ENCODE peak calls at places on chromosomes 11 and 22, in eight cellular contexts. One of them, this sample, is unnamed.

GRCh38 chr11:35907648-35908431 is 36.0 kb upstream of the LDLRAD3 start:
- DNase-seq in SJCRH30: no peak
- DNase-seq in CD8-positive, alpha-beta T cell: no peak
- DNase-seq in HS-5: no peak
- DNase-seq in amniotic epithelial cell: peak
- DNase-seq in stimulated activated CD4-positive, alpha-beta T cell treated with anti-CD3 and anti-CD28 coated beads, Interleukin-2, amount 100 ng/mL, for 48 hours: no peak
- DNase-seq in HFFc6: peak
- DNase-seq in RCC 7860: peak
- DNase-seq in this sample: no peak

GRCh38 chr22:27186643-27187042 is 529.3 kb downstream of the MIAT start:
- DNase-seq in SJCRH30: no peak
- DNase-seq in CD8-positive, alpha-beta T cell: no peak
- DNase-seq in HS-5: no peak
- DNase-seq in amniotic epithelial cell: no peak
- DNase-seq in stimulated activated CD4-positive, alpha-beta T cell treated with anti-CD3 and anti-CD28 coated beads, Interleukin-2, amount 100 ng/mL, for 48 hours: no peak
- DNase-seq in HFFc6: no peak
- DNase-seq in RCC 7860: no peak
- DNase-seq in this sample: no peak

GRCh38 chr11:101870510-101870909 is 44.3 kb upstream of the CEP126 start:
- DNase-seq in SJCRH30: no peak
- DNase-seq in CD8-positive, alpha-beta T cell: no peak
- DNase-seq in HS-5: peak
- DNase-seq in amniotic epithelial cell: peak
- DNase-seq in stimulated activated CD4-positive, alpha-beta T cell treated with anti-CD3 and anti-CD28 coated beads, Interleukin-2, amount 100 ng/mL, for 48 hours: no peak
- DNase-seq in HFFc6: peak
- DNase-seq in RCC 7860: peak
- DNase-seq in this sample: no peak

GRCh38 chr11:112421854-112422253 is 161.2 kb upstream of the PLET1 start:
- DNase-seq in SJCRH30: no peak
- DNase-seq in CD8-positive, alpha-beta T cell: no peak
- DNase-seq in HS-5: no peak
- DNase-seq in amniotic epithelial cell: no peak
- DNase-seq in stimulated activated CD4-positive, alpha-beta T cell treated with anti-CD3 and anti-CD28 coated beads, Interleukin-2, amount 100 ng/mL, for 48 hours: no peak
- DNase-seq in HFFc6: no peak
- DNase-seq in RCC 7860: no peak
- DNase-seq in this sample: no peak

GRCh38 chr11:72600557-72600956 is 73.7 kb downstream of the PDE2A start:
- DNase-seq in SJCRH30: no peak
- DNase-seq in CD8-positive, alpha-beta T cell: no peak
- DNase-seq in HS-5: no peak
- DNase-seq in amniotic epithelial cell: no peak
- DNase-seq in stimulated activated CD4-positive, alpha-beta T cell treated with anti-CD3 and anti-CD28 coated beads, Interleukin-2, amount 100 ng/mL, for 48 hours: no peak
- DNase-seq in HFFc6: no peak
- DNase-seq in RCC 7860: no peak
- DNase-seq in this sample: no peak

GRCh38 chr11:83583953-83584352 is 297.8 kb upstream of the CCDC90B start:
- DNase-seq in SJCRH30: no peak
- DNase-seq in CD8-positive, alpha-beta T cell: no peak
- DNase-seq in HS-5: peak
- DNase-seq in amniotic epithelial cell: peak
- DNase-seq in stimulated activated CD4-positive, alpha-beta T cell treated with anti-CD3 and anti-CD28 coated beads, Interleukin-2, amount 100 ng/mL, for 48 hours: no peak
- DNase-seq in HFFc6: peak
- DNase-seq in RCC 7860: peak
- DNase-seq in this sample: no peak

GRCh38 chr11:27255447-27255828 is 107.6 kb downstream of the CCDC34 start:
- DNase-seq in SJCRH30: no peak
- DNase-seq in CD8-positive, alpha-beta T cell: no peak
- DNase-seq in HS-5: no peak
- DNase-seq in amniotic epithelial cell: peak
- DNase-seq in stimulated activated CD4-positive, alpha-beta T cell treated with anti-CD3 and anti-CD28 coated beads, Interleukin-2, amount 100 ng/mL, for 48 hours: no peak
- DNase-seq in HFFc6: peak
- DNase-seq in RCC 7860: no peak
- DNase-seq in this sample: no peak

GRCh38 chr11:69002101-69002742 is 10.8 kb downstream of the MRGPRF start:
- DNase-seq in SJCRH30: no peak
- DNase-seq in CD8-positive, alpha-beta T cell: no peak
- DNase-seq in HS-5: no peak
- DNase-seq in amniotic epithelial cell: no peak
- DNase-seq in stimulated activated CD4-positive, alpha-beta T cell treated with anti-CD3 and anti-CD28 coated beads, Interleukin-2, amount 100 ng/mL, for 48 hours: no peak
- DNase-seq in HFFc6: no peak
- DNase-seq in RCC 7860: no peak
- DNase-seq in this sample: no peak

GRCh38 chr11:3196161-3197043 is 22.2 kb downstream of the MRGPRG start:
- DNase-seq in SJCRH30: no peak
- DNase-seq in CD8-positive, alpha-beta T cell: no peak
- DNase-seq in HS-5: no peak
- DNase-seq in amniotic epithelial cell: no peak
- DNase-seq in stimulated activated CD4-positive, alpha-beta T cell treated with anti-CD3 and anti-CD28 coated beads, Interleukin-2, amount 100 ng/mL, for 48 hours: no peak
- DNase-seq in HFFc6: no peak
- DNase-seq in RCC 7860: no peak
- DNase-seq in this sample: no peak

GRCh38 chr11:122697636-122698167 is 42.2 kb downstream of the UBASH3B start:
- DNase-seq in SJCRH30: no peak
- DNase-seq in CD8-positive, alpha-beta T cell: peak
- DNase-seq in HS-5: peak
- DNase-seq in amniotic epithelial cell: peak
- DNase-seq in stimulated activated CD4-positive, alpha-beta T cell treated with anti-CD3 and anti-CD28 coated beads, Interleukin-2, amount 100 ng/mL, for 48 hours: no peak
- DNase-seq in HFFc6: peak
- DNase-seq in RCC 7860: peak
- DNase-seq in this sample: peak

GRCh38 chr11:29616611-29617010 is 400.2 kb downstream of the KCNA4 start:
- DNase-seq in SJCRH30: peak
- DNase-seq in CD8-positive, alpha-beta T cell: no peak
- DNase-seq in HS-5: no peak
- DNase-seq in amniotic epithelial cell: peak
- DNase-seq in stimulated activated CD4-positive, alpha-beta T cell treated with anti-CD3 and anti-CD28 coated beads, Interleukin-2, amount 100 ng/mL, for 48 hours: no peak
- DNase-seq in HFFc6: peak
- DNase-seq in RCC 7860: no peak
- DNase-seq in this sample: no peak

GRCh38 chr22:44888491-44888941 is 121.3 kb downstream of the PHF21B start:
- DNase-seq in SJCRH30: no peak
- DNase-seq in CD8-positive, alpha-beta T cell: no peak
- DNase-seq in HS-5: no peak
- DNase-seq in amniotic epithelial cell: no peak
- DNase-seq in stimulated activated CD4-positive, alpha-beta T cell treated with anti-CD3 and anti-CD28 coated beads, Interleukin-2, amount 100 ng/mL, for 48 hours: no peak
- DNase-seq in HFFc6: no peak
- DNase-seq in RCC 7860: no peak
- DNase-seq in this sample: no peak

GRCh38 chr11:73331138-73331916 is 23.3 kb downstream of the ARHGEF17 start:
- DNase-seq in SJCRH30: peak
- DNase-seq in CD8-positive, alpha-beta T cell: no peak
- DNase-seq in HS-5: no peak
- DNase-seq in amniotic epithelial cell: peak
- DNase-seq in stimulated activated CD4-positive, alpha-beta T cell treated with anti-CD3 and anti-CD28 coated beads, Interleukin-2, amount 100 ng/mL, for 48 hours: no peak
- DNase-seq in HFFc6: no peak
- DNase-seq in RCC 7860: no peak
- DNase-seq in this sample: no peak

GRCh38 chr22:47371263-47372090 is 609.0 kb downstream of the TBC1D22A start:
- DNase-seq in SJCRH30: no peak
- DNase-seq in CD8-positive, alpha-beta T cell: peak
- DNase-seq in HS-5: no peak
- DNase-seq in amniotic epithelial cell: no peak
- DNase-seq in stimulated activated CD4-positive, alpha-beta T cell treated with anti-CD3 and anti-CD28 coated beads, Interleukin-2, amount 100 ng/mL, for 48 hours: no peak
- DNase-seq in HFFc6: no peak
- DNase-seq in RCC 7860: no peak
- DNase-seq in this sample: no peak

GRCh38 chr11:8926236-8926635 is 6.5 kb downstream of the C11orf16 start:
- DNase-seq in SJCRH30: no peak
- DNase-seq in CD8-positive, alpha-beta T cell: no peak
- DNase-seq in HS-5: no peak
- DNase-seq in amniotic epithelial cell: no peak
- DNase-seq in stimulated activated CD4-positive, alpha-beta T cell treated with anti-CD3 and anti-CD28 coated beads, Interleukin-2, amount 100 ng/mL, for 48 hours: no peak
- DNase-seq in HFFc6: no peak
- DNase-seq in RCC 7860: no peak
- DNase-seq in this sample: no peak

GRCh38 chr11:96257972-96258951 is 84.7 kb downstream of the MAML2 start:
- DNase-seq in SJCRH30: no peak
- DNase-seq in CD8-positive, alpha-beta T cell: peak
- DNase-seq in HS-5: no peak
- DNase-seq in amniotic epithelial cell: peak
- DNase-seq in stimulated activated CD4-positive, alpha-beta T cell treated with anti-CD3 and anti-CD28 coated beads, Interleukin-2, amount 100 ng/mL, for 48 hours: no peak
- DNase-seq in HFFc6: no peak
- DNase-seq in RCC 7860: no peak
- DNase-seq in this sample: peak

GRCh38 chr11:63032451-63032850 is 16.8 kb upstream of the SLC22A8 start:
- DNase-seq in SJCRH30: no peak
- DNase-seq in CD8-positive, alpha-beta T cell: no peak
- DNase-seq in HS-5: no peak
- DNase-seq in amniotic epithelial cell: no peak
- DNase-seq in stimulated activated CD4-positive, alpha-beta T cell treated with anti-CD3 and anti-CD28 coated beads, Interleukin-2, amount 100 ng/mL, for 48 hours: no peak
- DNase-seq in HFFc6: no peak
- DNase-seq in RCC 7860: no peak
- DNase-seq in this sample: no peak

GRCh38 chr11:60880635-60881282 is 13.4 kb downstream of the ZP1 start:
- DNase-seq in SJCRH30: no peak
- DNase-seq in CD8-positive, alpha-beta T cell: no peak
- DNase-seq in HS-5: no peak
- DNase-seq in amniotic epithelial cell: no peak
- DNase-seq in stimulated activated CD4-positive, alpha-beta T cell treated with anti-CD3 and anti-CD28 coated beads, Interleukin-2, amount 100 ng/mL, for 48 hours: no peak
- DNase-seq in HFFc6: no peak
- DNase-seq in RCC 7860: no peak
- DNase-seq in this sample: no peak

GRCh38 chr11:17558916-17559315 is 11.9 kb downstream of the OTOG start:
- DNase-seq in SJCRH30: no peak
- DNase-seq in CD8-positive, alpha-beta T cell: no peak
- DNase-seq in HS-5: no peak
- DNase-seq in amniotic epithelial cell: no peak
- DNase-seq in stimulated activated CD4-positive, alpha-beta T cell treated with anti-CD3 and anti-CD28 coated beads, Interleukin-2, amount 100 ng/mL, for 48 hours: no peak
- DNase-seq in HFFc6: no peak
- DNase-seq in RCC 7860: no peak
- DNase-seq in this sample: no peak

GRCh38 chr22:32717337-32718240 is 83.9 kb upstream of the TIMP3 start:
- DNase-seq in SJCRH30: no peak
- DNase-seq in CD8-positive, alpha-beta T cell: no peak
- DNase-seq in HS-5: no peak
- DNase-seq in amniotic epithelial cell: peak
- DNase-seq in stimulated activated CD4-positive, alpha-beta T cell treated with anti-CD3 and anti-CD28 coated beads, Interleukin-2, amount 100 ng/mL, for 48 hours: no peak
- DNase-seq in HFFc6: no peak
- DNase-seq in RCC 7860: no peak
- DNase-seq in this sample: no peak

GRCh38 chr11:67606150-67606476 is 623 bp upstream of the NDUFV1 start:
- DNase-seq in SJCRH30: no peak
- DNase-seq in CD8-positive, alpha-beta T cell: no peak
- DNase-seq in HS-5: no peak
- DNase-seq in amniotic epithelial cell: no peak
- DNase-seq in stimulated activated CD4-positive, alpha-beta T cell treated with anti-CD3 and anti-CD28 coated beads, Interleukin-2, amount 100 ng/mL, for 48 hours: no peak
- DNase-seq in HFFc6: no peak
- DNase-seq in RCC 7860: no peak
- DNase-seq in this sample: no peak

GRCh38 chr11:67293090-67293489 is 4.0 kb downstream of the ANKRD13D start:
- DNase-seq in SJCRH30: no peak
- DNase-seq in CD8-positive, alpha-beta T cell: no peak
- DNase-seq in HS-5: peak
- DNase-seq in amniotic epithelial cell: peak
- DNase-seq in stimulated activated CD4-positive, alpha-beta T cell treated with anti-CD3 and anti-CD28 coated beads, Interleukin-2, amount 100 ng/mL, for 48 hours: no peak
- DNase-seq in HFFc6: peak
- DNase-seq in RCC 7860: peak
- DNase-seq in this sample: no peak

GRCh38 chr22:43897751-43898261 is 6.0 kb upstream of the PNPLA5 start:
- DNase-seq in SJCRH30: no peak
- DNase-seq in CD8-positive, alpha-beta T cell: no peak
- DNase-seq in HS-5: no peak
- DNase-seq in amniotic epithelial cell: peak
- DNase-seq in stimulated activated CD4-positive, alpha-beta T cell treated with anti-CD3 and anti-CD28 coated beads, Interleukin-2, amount 100 ng/mL, for 48 hours: no peak
- DNase-seq in HFFc6: peak
- DNase-seq in RCC 7860: peak
- DNase-seq in this sample: no peak

GRCh38 chr11:12995211-12995610 is 13.9 kb upstream of the RASSF10 start:
- DNase-seq in SJCRH30: peak
- DNase-seq in CD8-positive, alpha-beta T cell: no peak
- DNase-seq in HS-5: no peak
- DNase-seq in amniotic epithelial cell: peak
- DNase-seq in stimulated activated CD4-positive, alpha-beta T cell treated with anti-CD3 and anti-CD28 coated beads, Interleukin-2, amount 100 ng/mL, for 48 hours: no peak
- DNase-seq in HFFc6: no peak
- DNase-seq in RCC 7860: no peak
- DNase-seq in this sample: no peak

GRCh38 chr22:45262195-45262930 is 21.7 kb upstream of the KIAA0930 start:
- DNase-seq in SJCRH30: no peak
- DNase-seq in CD8-positive, alpha-beta T cell: no peak
- DNase-seq in HS-5: no peak
- DNase-seq in amniotic epithelial cell: no peak
- DNase-seq in stimulated activated CD4-positive, alpha-beta T cell treated with anti-CD3 and anti-CD28 coated beads, Interleukin-2, amount 100 ng/mL, for 48 hours: no peak
- DNase-seq in HFFc6: no peak
- DNase-seq in RCC 7860: no peak
- DNase-seq in this sample: no peak

GRCh38 chr11:116130122-116130521 is 625.9 kb upstream of the CADM1 start:
- DNase-seq in SJCRH30: no peak
- DNase-seq in CD8-positive, alpha-beta T cell: no peak
- DNase-seq in HS-5: no peak
- DNase-seq in amniotic epithelial cell: no peak
- DNase-seq in stimulated activated CD4-positive, alpha-beta T cell treated with anti-CD3 and anti-CD28 coated beads, Interleukin-2, amount 100 ng/mL, for 48 hours: no peak
- DNase-seq in HFFc6: no peak
- DNase-seq in RCC 7860: no peak
- DNase-seq in this sample: no peak

GRCh38 chr22:47420211-47420610 is 657.8 kb downstream of the TBC1D22A start:
- DNase-seq in SJCRH30: no peak
- DNase-seq in CD8-positive, alpha-beta T cell: no peak
- DNase-seq in HS-5: no peak
- DNase-seq in amniotic epithelial cell: no peak
- DNase-seq in stimulated activated CD4-positive, alpha-beta T cell treated with anti-CD3 and anti-CD28 coated beads, Interleukin-2, amount 100 ng/mL, for 48 hours: no peak
- DNase-seq in HFFc6: no peak
- DNase-seq in RCC 7860: no peak
- DNase-seq in this sample: no peak